ENCODE peak calls at places on chromosomes 11 and 22, in six cellular contexts. Z is endothelial cell of umbilical vein, Y is upper lobe of left lung, O is NB4, E is adrenal gland, G is IMR-90. N is an unnamed sample.

GRCh38 chr11:114172871-114173444 is 113.4 kb downstream of the ZBTB16 start:
- DNase-seq in E (no peak), Y (no peak), Z (no peak), O (no peak), G (no peak), N (no peak)

GRCh38 chr11:1235615-1236315 is 12.9 kb downstream of the MUC5B start:
- DNase-seq in E (no peak), O (no peak), G (no peak), Z (no peak), Y (no peak), N (no peak)

GRCh38 chr11:61891331-61892084 is at the start of gene FADS3:
- DNase-seq in G (peak), Y (peak), Z (peak), O (peak), E (peak), N (peak)

GRCh38 chr11:66727282-66727882 is 1.6 kb downstream of the SPTBN2 start:
- DNase-seq in G (peak), Y (no peak), E (peak), Z (peak), O (peak), N (peak)

GRCh38 chr22:49462291-49462690 is 365.4 kb downstream of the BRD1 start:
- DNase-seq in Z (no peak), O (no peak), E (no peak), G (no peak), Y (no peak), N (no peak)

GRCh38 chr11:84685149-84685548 is 942.0 kb downstream of the DLG2 start:
- DNase-seq in G (no peak), E (no peak), Y (no peak), O (no peak), Z (no peak), N (no peak)

GRCh38 chr11:119474682-119475596 is 52.0 kb upstream of the THY1 start:
- DNase-seq in Y (peak), Z (peak), O (peak), E (peak), G (peak), N (peak)

GRCh38 chr11:130527648-130528300 is 79.3 kb downstream of the ADAMTS15 start:
- DNase-seq in Y (no peak), E (no peak), Z (peak), O (peak), G (peak), N (no peak)

GRCh38 chr22:46036558-46037408 is 59.8 kb upstream of the WNT7B start:
- DNase-seq in Z (peak), G (no peak), O (peak), E (no peak), Y (peak), N (no peak)

GRCh38 chr22:46230262-46230901 is 19.7 kb downstream of the CDPF1 start:
- DNase-seq in Y (no peak), Z (no peak), G (no peak), O (no peak), E (no peak), N (no peak)

GRCh38 chr11:32137263-32137662 is 46.4 kb downstream of the RCN1 start:
- DNase-seq in Y (no peak), G (peak), O (no peak), E (no peak), Z (peak), N (no peak)

GRCh38 chr11:134975866-134976265 is 563.8 kb upstream of the B3GAT1 start:
- DNase-seq in E (no peak), G (no peak), Y (no peak), O (no peak), Z (no peak), N (no peak)

DNA sequence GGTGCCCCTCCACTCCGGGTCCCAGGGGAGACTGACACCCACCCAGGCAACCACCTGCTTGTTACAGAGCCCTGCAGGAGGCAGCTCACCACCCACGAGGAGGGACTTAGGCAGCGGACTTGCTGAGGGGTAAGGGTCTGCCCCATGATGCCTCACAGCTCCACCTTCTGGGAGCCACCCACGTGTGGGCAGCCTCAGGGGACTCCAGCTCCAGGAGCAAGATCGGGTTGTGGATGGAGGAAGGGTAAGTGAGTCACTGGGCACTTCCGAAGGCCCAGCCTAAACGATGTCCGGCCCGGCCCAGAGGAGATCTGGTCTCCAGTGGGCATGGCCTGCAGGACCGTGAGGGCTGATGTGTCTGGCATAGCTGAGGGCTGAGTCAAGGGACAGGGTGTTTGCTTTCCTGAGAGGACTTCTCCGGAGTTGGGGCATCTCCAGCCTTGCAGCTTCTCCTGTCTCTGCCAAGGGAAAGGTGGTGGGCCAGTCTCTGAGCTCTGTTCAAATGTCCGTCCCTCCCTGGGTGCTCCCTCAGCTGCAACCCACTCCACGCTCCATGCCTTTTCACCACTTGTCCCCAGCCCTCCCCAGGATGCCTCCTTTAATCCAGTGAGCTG is 32.3 kb upstream of the P2RY2 start:
- DNase-seq in Z (peak), Y (no peak), O (peak), E (no peak), G (peak), N (peak)
- TF ChIP-seq POLR2A in Z (peak), Y (no peak), O (peak), E (no peak), G (no peak), N (no peak)

GRCh38 chr11:19431059-19431398 is 190.3 kb upstream of the E2F8 start:
- DNase-seq in O (no peak), G (no peak), Y (no peak), E (no peak), Z (no peak), N (no peak)

GRCh38 chr11:19435306-19435989 is 194.7 kb upstream of the E2F8 start:
- DNase-seq in Z (no peak), Y (no peak), O (no peak), G (no peak), E (no peak), N (no peak)

GRCh38 chr11:19432370-19433163 is 191.8 kb upstream of the E2F8 start:
- DNase-seq in G (peak), Y (no peak), O (peak), E (no peak), Z (no peak), N (no peak)

GRCh38 chr11:19433367-19433766 is 192.6 kb upstream of the E2F8 start:
- DNase-seq in G (no peak), Y (no peak), Z (no peak), E (no peak), O (no peak), N (no peak)

GRCh38 chr11:19433791-19434190 is 193.0 kb upstream of the E2F8 start:
- DNase-seq in G (no peak), E (no peak), Z (no peak), Y (no peak), O (no peak), N (no peak)
- H3K4me3 ChIP-seq in G (no peak), E (no peak), Z (no peak), Y (no peak), O (no peak), N (no peak)

GRCh38 chr22:50727678-50728522 is 10.1 kb upstream of the ACR start:
- DNase-seq in Z (no peak), O (no peak), E (no peak), G (no peak), Y (no peak), N (no peak)

GRCh38 chr22:50728523-50728931 is 9.5 kb upstream of the ACR start:
- DNase-seq in O (no peak), Z (no peak), G (no peak), E (peak), Y (peak), N (no peak)

GRCh38 chr22:50725597-50725996 is 12.4 kb upstream of the ACR start:
- DNase-seq in E (no peak), O (no peak), Z (no peak), G (no peak), Y (no peak), N (no peak)

GRCh38 chr22:50724616-50725015 is 13.4 kb upstream of the ACR start:
- DNase-seq in O (no peak), Z (no peak), E (no peak), Y (no peak), G (no peak), N (no peak)

GRCh38 chr22:50726643-50727340 is 11.2 kb upstream of the ACR start:
- DNase-seq in Z (no peak), Y (no peak), O (peak), G (no peak), E (no peak), N (no peak)
- TF ChIP-seq CTCF in Z (no peak), Y (no peak), O (no peak), G (no peak), E (no peak), N (no peak)

GRCh38 chr22:31081963-31082605 is 966 bp downstream of the SMTN start:
- DNase-seq in Y (no peak), G (peak), E (no peak), Z (peak), O (no peak), N (peak)
- TF ChIP-seq POLR2A in Y (no peak), G (no peak), E (no peak), Z (no peak), O (no peak), N (no peak)

DNA sequence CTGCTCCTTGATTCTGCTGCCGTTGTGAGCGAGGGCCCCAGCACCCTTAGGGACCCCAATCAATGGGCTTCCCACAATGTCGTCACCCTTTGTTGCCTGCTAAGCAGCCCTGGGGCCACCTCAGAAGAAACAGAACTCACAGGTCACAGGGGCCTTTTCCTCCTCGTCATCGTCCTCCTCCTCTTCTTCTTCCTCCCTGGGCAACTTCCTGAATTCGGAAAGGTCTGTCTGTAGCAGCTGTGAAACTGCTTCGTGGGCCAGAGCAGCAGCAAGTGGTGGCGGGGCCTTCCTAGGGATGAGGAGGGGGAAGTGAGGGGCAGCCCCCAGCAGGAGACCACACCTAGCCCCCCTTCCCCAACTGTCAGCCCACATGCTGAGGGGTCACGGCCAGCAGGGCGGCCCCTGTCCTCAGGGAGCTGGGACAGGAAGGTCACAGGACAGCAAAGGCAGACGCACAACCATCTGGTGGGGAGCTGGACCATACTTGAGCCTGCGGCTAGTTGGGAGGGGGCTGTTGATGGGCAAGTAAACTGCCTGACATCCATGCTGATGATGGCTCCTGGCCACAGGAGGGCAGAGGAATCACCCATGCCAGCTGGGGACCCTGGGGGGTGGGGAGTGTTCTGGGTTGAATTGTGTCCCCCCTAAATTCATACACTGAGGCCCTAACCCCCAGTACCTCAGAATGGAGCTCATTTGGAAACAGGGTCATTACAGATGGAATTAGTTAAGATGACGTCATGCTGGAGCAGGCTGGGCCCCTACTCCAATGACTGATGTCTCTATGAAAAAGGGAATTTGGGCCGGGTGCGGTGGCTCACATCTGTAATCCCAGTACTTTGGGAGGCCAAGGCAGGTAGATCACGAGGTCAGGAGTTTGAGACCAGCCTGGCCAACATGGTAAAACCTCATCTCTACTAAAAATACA is 13.0 kb downstream of the PPM1F start:
- DNase-seq in Z (peak), E (no peak), G (no peak), O (peak), Y (peak), N (no peak)
- H3K4me3 ChIP-seq in Z (no peak), E (no peak), G (no peak), O (no peak), Y (no peak), N (no peak)

DNA sequence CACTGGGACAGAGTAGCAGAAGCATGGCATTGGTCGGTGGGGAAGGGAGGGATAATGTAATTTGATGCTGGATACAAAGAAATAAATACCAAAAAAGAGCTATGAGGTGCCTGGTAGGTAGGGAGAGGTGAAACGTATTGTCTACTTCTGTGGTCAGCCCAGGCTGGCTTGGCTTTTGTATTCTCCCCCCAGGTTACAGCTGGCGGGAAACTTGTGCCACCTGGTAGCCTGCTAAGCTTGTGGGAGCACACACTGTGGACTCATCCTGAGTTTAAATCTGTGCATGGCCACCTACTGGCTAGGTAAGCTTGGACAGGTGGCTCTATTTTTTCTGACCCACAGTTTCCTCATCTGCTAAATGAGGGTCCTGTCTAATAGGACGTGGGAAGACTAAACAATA is 165.2 kb upstream of the E2F8 start:
- DNase-seq in Y (no peak), G (no peak), E (no peak), Z (no peak), O (no peak), N (no peak)
- TF ChIP-seq CTCF in Y (no peak), G (no peak), E (no peak), Z (no peak), O (no peak), N (no peak)

DNA sequence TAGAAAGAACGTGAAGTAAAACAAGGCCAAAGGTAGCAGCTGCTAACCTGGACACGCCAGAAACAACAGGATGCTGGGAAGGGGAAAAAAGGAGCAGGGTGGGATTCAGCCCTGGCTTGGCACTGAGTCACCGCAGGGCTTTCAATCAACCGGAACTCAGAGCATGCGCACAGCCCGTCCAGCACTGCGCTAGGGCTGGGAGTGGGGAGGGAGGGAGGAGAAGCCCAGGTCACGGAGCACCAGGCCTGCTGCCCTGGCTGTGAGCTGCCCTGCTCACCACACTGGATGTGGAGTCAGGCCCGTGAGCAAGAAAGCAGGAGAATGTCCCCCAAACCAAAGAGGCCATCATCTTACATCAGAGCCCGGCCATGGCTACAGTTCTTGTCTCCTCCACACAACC is 51.5 kb downstream of the APOL1 start:
- DNase-seq in G (peak), E (no peak), Y (no peak), O (no peak), Z (peak), N (no peak)
- TF ChIP-seq POLR2A in G (no peak), E (no peak), Y (no peak), O (no peak), Z (no peak), N (no peak)

GRCh38 chr11:65488273-65489058 is 10.4 kb upstream of the MALAT1 start:
- DNase-seq in G (peak), O (no peak), E (peak), Z (peak), Y (no peak), N (no peak)
- H3K4me3 ChIP-seq in G (no peak), O (no peak), E (peak), Z (no peak), Y (no peak), N (no peak)

GRCh38 chr22:19774628-19775027 is 14.1 kb downstream of the TBX1 start:
- DNase-seq in Y (no peak), G (no peak), O (no peak), Z (no peak), E (no peak), N (no peak)

GRCh38 chr22:19772422-19772672 is 11.8 kb downstream of the TBX1 start:
- DNase-seq in Y (no peak), Z (no peak), E (no peak), G (no peak), O (no peak), N (no peak)

GRCh38 chr22:19773470-19774040 is 13.0 kb downstream of the TBX1 start:
- DNase-seq in G (no peak), O (no peak), Y (no peak), E (no peak), Z (no peak), N (no peak)

GRCh38 chr22:19770349-19771220 is 10.0 kb downstream of the TBX1 start:
- DNase-seq in E (no peak), Z (no peak), G (no peak), O (no peak), Y (no peak), N (no peak)

GRCh38 chr22:19772673-19773469 is 12.3 kb downstream of the TBX1 start:
- DNase-seq in Y (no peak), O (peak), G (no peak), E (no peak), Z (peak), N (no peak)
- TF ChIP-seq CTCF in Y (no peak), O (peak), G (no peak), E (no peak), Z (peak), N (no peak)

DNA sequence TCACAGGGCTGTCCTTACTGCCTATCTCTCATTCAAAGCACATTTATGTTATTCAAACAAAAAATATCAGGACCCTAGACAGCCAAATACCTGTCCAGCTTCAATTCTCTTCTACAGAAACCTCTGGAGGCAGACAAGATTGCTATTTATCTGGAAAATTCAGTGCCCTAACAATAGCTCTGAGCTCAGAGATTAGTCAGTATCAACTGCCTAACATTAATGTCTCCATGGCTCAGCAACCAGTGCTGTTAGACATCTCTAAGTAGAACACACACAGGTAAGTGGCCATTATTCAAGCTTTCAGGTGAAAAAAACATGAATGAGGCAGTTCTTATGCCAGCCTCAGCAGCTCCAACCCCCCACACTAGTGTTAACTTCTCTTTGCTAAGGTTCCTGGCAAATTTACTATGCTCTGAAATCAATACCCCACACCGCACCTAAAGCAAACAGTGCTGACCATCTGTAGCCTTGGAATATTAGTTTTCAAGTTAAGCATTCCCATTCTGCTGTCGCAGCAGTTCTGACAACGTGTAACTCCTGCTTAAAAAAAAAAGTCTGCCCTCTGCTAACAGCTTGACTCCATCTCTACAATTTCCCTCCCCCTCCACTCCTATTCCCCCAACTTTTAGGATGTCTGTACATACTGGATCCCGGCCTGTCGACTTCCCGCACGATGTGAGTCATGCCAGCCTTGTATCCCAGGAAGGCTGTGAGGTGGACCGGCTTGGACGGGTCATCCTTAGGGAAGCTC is 1.5 kb downstream of the RPL3 start:
- DNase-seq in G (peak), Y (no peak), E (peak), Z (peak), O (no peak), N (no peak)
- TF ChIP-seq POLR2A in G (no peak), Y (no peak), E (no peak), Z (no peak), O (no peak), N (no peak)